ENCODE peak calls at places on chromosomes 3 and 15, in six cellular contexts. U is cardiac fibroblast; N is T-helper 17 cell; W is naive thymus-derived CD8-positive, alpha-beta T cell; Y is T-cell; E is foreskin fibroblast. J is an unnamed sample.

GRCh38 chr3:117600112-117600511 is 890.5 kb downstream of the TUSC7 start:
- DNase-seq in U (no peak), N (no peak), W (no peak), Y (no peak), E (no peak), J (peak)

GRCh38 chr3:64444619-64445317 is 219.5 kb upstream of the PRICKLE2 start:
- DNase-seq in U (no peak), N (no peak), W (no peak), Y (no peak), E (no peak), J (no peak)

GRCh38 chr15:85500060-85500708 is 119.8 kb downstream of the AKAP13 start:
- DNase-seq in U (no peak), N (no peak), W (no peak), Y (no peak), E (no peak), J (no peak)

GRCh38 chr3:49668414-49668797 is 5.7 kb upstream of the APEH start:
- DNase-seq in U (no peak), N (no peak), W (no peak), Y (no peak), E (peak), J (no peak)

GRCh38 chr15:38398134-38398533 is 55.8 kb upstream of the FAM98B start:
- DNase-seq in U (peak), N (no peak), W (no peak), Y (no peak), E (peak), J (no peak)

GRCh38 chr3:193388371-193388770 is 9.8 kb upstream of the ATP13A5 start:
- DNase-seq in U (no peak), N (no peak), W (no peak), Y (no peak), E (no peak), J (no peak)

GRCh38 chr3:55089211-55089610 is 161.4 kb upstream of the LRTM1 start:
- DNase-seq in U (peak), N (no peak), W (no peak), Y (no peak), E (peak), J (no peak)

GRCh38 chr3:79654019-79654418 is 113.8 kb downstream of the ROBO1 start:
- DNase-seq in U (no peak), N (no peak), W (no peak), Y (no peak), E (no peak), J (no peak)

GRCh38 chr3:58111513-58112184 is 99.1 kb downstream of the DNASE1L3 start:
- DNase-seq in U (no peak), N (no peak), W (no peak), Y (peak), E (no peak), J (peak)

GRCh38 chr15:99909914-99910313 is 176.7 kb upstream of the LYSMD4 start:
- DNase-seq in U (peak), N (no peak), W (no peak), Y (no peak), E (no peak), J (no peak)

GRCh38 chr3:69417541-69418078 is 31.7 kb upstream of the FRMD4B start:
- DNase-seq in U (no peak), N (no peak), W (no peak), Y (no peak), E (no peak), J (no peak)

GRCh38 chr3:188126931-188127330 is 27.0 kb upstream of the LPP start:
- DNase-seq in U (no peak), N (no peak), W (no peak), Y (no peak), E (no peak), J (no peak)

GRCh38 chr15:68807249-68807648 is 13.4 kb downstream of the ANP32A start:
- DNase-seq in U (no peak), N (no peak), W (no peak), Y (no peak), E (no peak), J (no peak)

GRCh38 chr15:42405876-42406482 is 46.7 kb downstream of the CAPN3 start:
- DNase-seq in U (no peak), N (no peak), W (no peak), Y (no peak), E (no peak), J (no peak)

GRCh38 chr3:55486857-55487375 is at the start of gene WNT5A:
- DNase-seq in U (peak), N (no peak), W (no peak), Y (no peak), E (peak), J (peak)

GRCh38 chr3:175585898-175586297 is 726.8 kb downstream of the NAALADL2 start:
- DNase-seq in U (peak), N (no peak), W (no peak), Y (no peak), E (peak), J (no peak)

GRCh38 chr3:160355826-160356225 is 43.2 kb downstream of the IFT80 start:
- DNase-seq in U (no peak), N (no peak), W (no peak), Y (no peak), E (peak), J (no peak)

GRCh38 chr15:57395292-57395691 is 19.0 kb downstream of the CGNL1 start:
- DNase-seq in U (peak), N (no peak), W (no peak), Y (no peak), E (peak), J (no peak)

GRCh38 chr15:67843092-67843501 is 3.3 kb upstream of the RNU6-1 start:
- DNase-seq in U (no peak), N (no peak), W (no peak), Y (no peak), E (no peak), J (no peak)

GRCh38 chr15:100923902-100924301 is 4.7 kb downstream of the LRRK1 start:
- DNase-seq in U (no peak), N (no peak), W (no peak), Y (no peak), E (no peak), J (no peak)

GRCh38 chr15:98286200-98286599 is 325.7 kb downstream of the ARRDC4 start:
- DNase-seq in U (no peak), N (no peak), W (no peak), Y (no peak), E (no peak), J (no peak)

GRCh38 chr3:10547413-10547812 is 42.0 kb upstream of the ATP2B2 start:
- DNase-seq in U (no peak), N (no peak), W (no peak), Y (no peak), E (no peak), J (no peak)

GRCh38 chr3:45890405-45890804 is 4.1 kb downstream of the CCR9 start:
- DNase-seq in U (no peak), N (no peak), W (peak), Y (peak), E (no peak), J (no peak)

GRCh38 chr3:6825527-6825926 is 35.4 kb upstream of the GRM7 start:
- DNase-seq in U (no peak), N (no peak), W (no peak), Y (no peak), E (no peak), J (no peak)

GRCh38 chr3:133837487-133838295 is 32.1 kb downstream of the SRPRB start:
- DNase-seq in U (no peak), N (no peak), W (no peak), Y (no peak), E (no peak), J (no peak)

GRCh38 chr3:151230644-151231043 is 27.6 kb upstream of the GPR171 start:
- DNase-seq in U (no peak), N (no peak), W (no peak), Y (no peak), E (no peak), J (no peak)

GRCh38 chr3:150370129-150370602 is 37.9 kb upstream of the TSC22D2 start:
- DNase-seq in U (peak), N (no peak), W (no peak), Y (no peak), E (peak), J (no peak)

GRCh38 chr3:98733055-98733777 is 29.9 kb upstream of the ST3GAL6 start:
- DNase-seq in U (peak), N (no peak), W (peak), Y (no peak), E (peak), J (peak)

GRCh38 chr3:100040446-100040845 is 73.9 kb downstream of the FILIP1L start:
- DNase-seq in U (peak), N (no peak), W (no peak), Y (no peak), E (peak), J (no peak)

GRCh38 chr3:69079269-69080159 is 651 bp downstream of the UBA3 start:
- DNase-seq in U (no peak), N (no peak), W (no peak), Y (no peak), E (peak), J (no peak)

GRCh38 chr15:76198456-76199105 is 112.7 kb downstream of the ETFA start:
- DNase-seq in U (no peak), N (no peak), W (no peak), Y (no peak), E (no peak), J (no peak)

GRCh38 chr15:65578904-65579728 is 31.8 kb downstream of the INTS14 start:
- DNase-seq in U (no peak), N (no peak), W (no peak), Y (no peak), E (no peak), J (no peak)

GRCh38 chr3:184417619-184418327 is 37.9 kb downstream of the CHRD start:
- DNase-seq in U (peak), N (peak), W (peak), Y (peak), E (peak), J (peak)

GRCh38 chr15:79505956-79506355 is 73.8 kb downstream of the MINAR1 start:
- DNase-seq in U (no peak), N (no peak), W (no peak), Y (no peak), E (no peak), J (no peak)

GRCh38 chr3:133494469-133494868 is 79.0 kb upstream of the CDV3 start:
- DNase-seq in U (peak), N (no peak), W (peak), Y (no peak), E (peak), J (no peak)

GRCh38 chr3:108503722-108504121 is 6.7 kb downstream of the MYH15 start:
- DNase-seq in U (no peak), N (no peak), W (no peak), Y (no peak), E (no peak), J (no peak)